ENCODE peak calls at places on chromosomes 12 and 14, in nine cellular contexts. D is transverse colon; X is mesenchymal stem cell; U is Peyer's patch; W is Panc1; G is mammary epithelial cell; R is naive thymus-derived CD4-positive, alpha-beta T cell; F is aorta; Z is lung. V is an unnamed sample.

GRCh38 chr14:45810152-45810872 is 557.3 kb upstream of the MIS18BP1 start:
- DNase-seq in D (no peak), X (peak; percentile 22), U (no peak), W (no peak), G (no peak), R (no peak), F (no peak), Z (no peak), V (no peak)

GRCh38 chr12:15074351-15074750 is 101.5 kb downstream of the PDE6H start:
- DNase-seq in D (no peak), X (peak; percentile 89), U (no peak), W (no peak), G (no peak), R (no peak), F (no peak), Z (no peak), V (no peak)

GRCh38 chr12:103924761-103925641 is 5.2 kb upstream of the HSP90B1 start:
- DNase-seq in D (no peak), X (peak; percentile 75), U (no peak), W (peak; percentile 30), G (peak; percentile 85), R (no peak), F (no peak), Z (no peak), V (no peak)

GRCh38 chr14:50830044-50830931 is 674 bp downstream of the NIN start:
- DNase-seq in D (peak; percentile 52), X (peak; percentile 67), U (peak; percentile 76), W (no peak), G (peak; percentile 57), R (peak; percentile 63), F (peak; percentile 85), Z (peak; percentile 47), V (peak; percentile 59)

GRCh38 chr12:11959117-11959823 is 111.5 kb upstream of the BCL2L14 start:
- DNase-seq in D (no peak), X (no peak), U (no peak), W (no peak), G (peak; percentile 50), R (no peak), F (no peak), Z (no peak), V (no peak)

GRCh38 chr14:71703477-71703876 is 228.8 kb upstream of the RGS6 start:
- DNase-seq in D (no peak), X (peak; percentile 12), U (no peak), W (no peak), G (peak; percentile 37), R (no peak), F (no peak), Z (no peak), V (no peak)

GRCh38 chr12:75528272-75528671 is 16.9 kb upstream of the KRR1 start:
- DNase-seq in D (no peak), X (no peak), U (no peak), W (no peak), G (no peak), R (no peak), F (no peak), Z (no peak), V (no peak)

GRCh38 chr14:39581474-39581873 is 149.2 kb upstream of the FBXO33 start:
- DNase-seq in D (no peak), X (no peak), U (no peak), W (no peak), G (no peak), R (peak; percentile 3), F (no peak), Z (no peak), V (no peak)

GRCh38 chr12:16611146-16611545 is 5.2 kb upstream of the LMO3 start:
- DNase-seq in D (no peak), X (no peak), U (no peak), W (no peak), G (no peak), R (no peak), F (no peak), Z (no peak), V (no peak)

GRCh38 chr12:51059086-51059485 is 11.0 kb downstream of the LETMD1 start:
- DNase-seq in D (no peak), X (no peak), U (no peak), W (no peak), G (no peak), R (no peak), F (no peak), Z (no peak), V (no peak)

GRCh38 chr12:54285150-54286041 is 4.9 kb downstream of the HNRNPA1 start:
- DNase-seq in D (no peak), X (no peak), U (no peak), W (no peak), G (no peak), R (peak; percentile 10), F (no peak), Z (no peak), V (no peak)

GRCh38 chr12:27076930-27077329 is 5.4 kb downstream of the C12orf71 start:
- DNase-seq in D (no peak), X (no peak), U (no peak), W (no peak), G (peak; percentile 81), R (no peak), F (no peak), Z (no peak), V (no peak)

DNA sequence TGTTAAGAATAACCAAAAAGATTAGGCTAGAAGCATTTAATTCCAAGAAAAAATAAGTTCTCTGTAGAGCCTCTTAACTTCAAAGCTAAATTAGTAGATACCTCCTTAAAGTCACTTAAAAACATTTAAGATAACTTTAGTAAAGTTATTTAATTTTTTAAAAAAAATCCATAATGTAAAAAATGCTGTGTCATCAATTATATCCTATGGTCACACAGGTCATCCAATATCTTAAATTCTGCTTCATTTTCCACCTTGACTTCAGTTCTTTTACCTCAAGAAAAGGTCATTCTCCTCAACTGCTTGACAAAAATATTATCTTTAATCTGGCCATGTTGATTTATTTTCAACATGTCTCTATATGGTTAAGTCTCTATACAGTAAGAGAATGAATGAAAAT is 274.3 kb downstream of the PRKD1 start:
- DNase-seq in D (no peak), X (no peak), U (no peak), W (no peak), G (no peak), R (no peak), F (no peak), Z (no peak), V (no peak)
- H3K9me3 ChIP-seq in D (peaks cover 10% of the 10 kb centered on the region), X (peaks cover 41% of the 10 kb centered on the region), U (no peaks in the 10 kb centered on the region), W (peaks cover 7% of the 10 kb centered on the region), G (peaks cover 17% of the 10 kb centered on the region), R (no peaks in the 10 kb centered on the region), F (no peaks in the 10 kb centered on the region), Z (peaks cover 6% of the 10 kb centered on the region), V (no peaks in the 10 kb centered on the region)

DNA sequence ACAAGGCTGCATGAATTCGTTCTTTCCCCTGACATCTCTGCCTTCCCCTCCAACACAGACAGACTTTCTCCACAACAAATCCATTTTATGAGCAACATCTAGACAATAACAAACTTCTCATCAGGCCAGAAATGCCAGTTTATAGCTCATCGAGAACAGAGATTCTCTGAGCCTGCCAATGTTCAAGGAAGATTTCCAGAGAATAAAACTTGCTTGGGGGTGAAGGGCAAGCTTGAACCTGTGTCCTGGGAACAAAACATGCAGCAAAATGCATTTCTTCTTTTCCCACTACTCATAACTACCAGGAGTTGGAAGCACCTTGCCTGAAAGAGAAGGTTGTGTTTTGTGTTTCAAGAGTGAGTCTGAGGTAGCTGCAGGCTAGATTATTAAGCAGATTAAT is 6.8 kb downstream of the MAP1LC3B2 start:
- DNase-seq in D (no peak), X (no peak), U (no peak), W (no peak), G (peak; percentile 20), R (no peak), F (no peak), Z (no peak), V (no peak)
- H3K9me3 ChIP-seq in D (peaks cover 11% of the 10 kb centered on the region), X (peaks cover 25% of the 10 kb centered on the region), U (no peaks in the 10 kb centered on the region), W (no peaks in the 10 kb centered on the region), G (no peaks in the 10 kb centered on the region), R (no peaks in the 10 kb centered on the region), F (no peaks in the 10 kb centered on the region), Z (peaks cover 8% of the 10 kb centered on the region), V (peaks cover 2% of the 10 kb centered on the region)

GRCh38 chr14:26595922-26596721 is 1.7 kb downstream of the NOVA1 start:
- DNase-seq in D (no peak), X (peak; percentile 29), U (no peak), W (no peak), G (no peak), R (no peak), F (no peak), Z (no peak), V (no peak)

GRCh38 chr14:26594756-26595545 is 2.9 kb downstream of the NOVA1 start:
- DNase-seq in D (no peak), X (no peak), U (no peak), W (no peak), G (no peak), R (no peak), F (no peak), Z (no peak), V (no peak)

GRCh38 chr14:26597136-26598080 is at the start of gene NOVA1:
- DNase-seq in D (peak; percentile 13), X (peak; percentile 25), U (peak; percentile 44), W (no peak), G (no peak), R (no peak), F (peak; percentile 78), Z (no peak), V (no peak)

GRCh38 chr14:26598081-26598671 is 343 bp upstream of the NOVA1 start:
- DNase-seq in D (peak; percentile 80), X (peak; percentile 92), U (peak; percentile 76), W (no peak), G (no peak), R (peak; percentile 2), F (peak; percentile 90), Z (peak; percentile 81), V (no peak)

DNA sequence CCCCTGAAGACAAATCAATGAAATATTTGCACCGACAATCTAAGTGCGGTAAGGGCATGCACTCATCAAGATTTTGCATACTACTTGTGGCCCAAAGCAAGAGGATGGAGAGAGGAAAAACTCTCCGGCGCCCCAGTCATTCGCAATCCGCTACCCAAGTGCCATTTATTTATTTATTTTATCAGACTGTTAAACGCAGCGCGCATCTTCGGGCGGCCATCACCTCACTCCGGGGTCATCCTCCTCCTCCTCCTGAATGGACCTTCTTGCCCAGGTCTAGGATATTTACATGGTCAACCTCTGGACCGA is 1.2 kb downstream of the NOVA1 start:
- DNase-seq in D (peak; percentile 9), X (peak; percentile 33), U (peak; percentile 32), W (no peak), G (no peak), R (no peak), F (peak; percentile 65), Z (no peak), V (no peak)
- H3K9me3 ChIP-seq in D (no peaks in the 10 kb centered on the region), X (no peaks in the 10 kb centered on the region), U (no peaks in the 10 kb centered on the region), W (no peaks in the 10 kb centered on the region), G (no peaks in the 10 kb centered on the region), R (no peaks in the 10 kb centered on the region), F (no peaks in the 10 kb centered on the region), Z (no peaks in the 10 kb centered on the region), V (no peaks in the 10 kb centered on the region)

DNA sequence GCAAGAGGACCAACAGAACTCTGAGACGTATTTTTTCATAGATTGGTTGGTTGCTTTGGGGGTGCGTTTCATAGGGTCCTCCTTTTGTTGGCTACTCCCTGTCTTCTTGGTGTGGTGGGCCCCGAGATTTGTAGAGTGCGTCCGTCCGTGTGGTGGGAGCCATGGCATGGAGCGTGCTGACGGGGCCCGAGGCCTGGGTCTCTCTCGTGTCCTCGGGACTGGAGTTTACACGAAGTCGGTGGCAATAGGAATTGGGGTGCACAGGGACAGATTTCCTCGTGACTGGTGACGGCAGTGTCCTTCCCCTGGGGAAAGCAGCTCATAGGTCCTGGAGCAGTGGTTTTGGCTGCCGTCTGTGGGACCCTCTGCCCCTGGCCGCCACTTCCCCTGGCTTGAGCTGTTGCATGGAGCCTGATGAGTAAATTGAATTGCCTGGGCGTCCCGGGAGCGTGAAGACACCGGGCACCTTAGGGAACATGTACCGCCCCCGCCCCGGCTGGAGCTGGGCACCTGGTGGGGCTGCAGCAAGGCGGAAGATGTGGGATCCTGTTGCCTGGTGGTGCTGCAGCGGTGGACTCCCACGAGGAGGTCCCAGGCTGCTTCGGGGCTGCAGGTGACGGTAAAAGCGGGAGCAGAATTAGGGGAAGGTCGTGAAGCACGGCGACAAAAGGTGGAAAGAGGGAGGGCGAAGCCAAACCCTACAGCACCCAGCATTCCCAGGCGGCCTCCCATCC is 153.7 kb upstream of the ALG10B start:
- DNase-seq in D (no peak), X (no peak), U (no peak), W (no peak), G (no peak), R (no peak), F (no peak), Z (no peak), V (no peak)
- H3K9me3 ChIP-seq in D (no peaks in the 10 kb centered on the region), X (no peaks in the 10 kb centered on the region), U (no peaks in the 10 kb centered on the region), W (no peaks in the 10 kb centered on the region), G (no peaks in the 10 kb centered on the region), R (no peaks in the 10 kb centered on the region), F (no peaks in the 10 kb centered on the region), Z (no peaks in the 10 kb centered on the region), V (no peaks in the 10 kb centered on the region)

V was measured in T-helper 17 cell.